ENCODE peak calls at places on chromosome 17, in six cellular contexts. H is NCI-H345, Q is AG04450, M is progenitor cell of endocrine pancreas, P is caudate nucleus, C is NCI-H1436. Y is an unnamed sample.
A peak's percentile ranks its signal among the peaks of the same experiment; 100 is the strongest.

GRCh38 chr17:80316927-80317705 is 56.5 kb downstream of the RNF213 start:
- DNase-seq in P (peak; percentile 38), Q (no peak), H (no peak), C (no peak), M (no peak), Y (no peak)

GRCh38 chr17:10394201-10394887 is 21.5 kb upstream of the MYH13 start:
- DNase-seq in P (no peak), M (no peak), Q (no peak), H (no peak), C (no peak), Y (no peak)

GRCh38 chr17:64777413-64778101 is 115.5 kb upstream of the SMURF2 start:
- DNase-seq in P (peak; percentile 42), Q (no peak), M (no peak), C (no peak), H (peak; percentile 56), Y (no peak)

GRCh38 chr17:75511610-75512575 is 3.4 kb downstream of the CASKIN2 start:
- DNase-seq in P (no peak), C (no peak), Q (no peak), M (no peak), H (no peak), Y (no peak)

GRCh38 chr17:8807070-8807550 is 7.9 kb upstream of the MFSD6L start:
- DNase-seq in M (no peak), P (no peak), C (no peak), Q (no peak), H (no peak), Y (no peak)

GRCh38 chr17:50051082-50051576 is 4.8 kb upstream of the ITGA3 start:
- DNase-seq in M (no peak), Q (no peak), P (no peak), C (no peak), H (peak; percentile 8), Y (no peak)

GRCh38 chr17:75102385-75102821 is 7.4 kb upstream of the ARMC7 start:
- DNase-seq in H (peak; percentile 38), M (no peak), P (no peak), Q (no peak), C (peak; percentile 51), Y (no peak)

GRCh38 chr17:81342700-81343070 is 47.6 kb upstream of the SLC38A10 start:
- DNase-seq in H (no peak), M (no peak), C (no peak), P (no peak), Q (no peak), Y (no peak)

Y was measured in NCI-H2227 treated with DMSO at 0.1 percent for 48 hours.